ENCODE peak calls at places on chromosomes 11 and 22, in eight cellular contexts. One of them, this sample, is unnamed.

GRCh38 chr11:122330466-122330865 is 214.5 kb upstream of the BLID start:
- DNase-seq in cardiac muscle cell: no peak
- DNase-seq in NCI-H1417 treated with DMSO at 0.1 percent for 48 hours: no peak
- DNase-seq in RPMI7951: no peak
- DNase-seq in activated T-helper 1 cell treated with anti-CD3 and anti-CD28 coated beads, Interleukin-2, amount 50 U/mL, for 16 hours: no peak
- DNase-seq in myocyte: no peak
- DNase-seq in GDM1: no peak
- DNase-seq in stimulated activated CD8-positive, alpha-beta memory T cell treated with anti-CD3 and anti-CD28 coated beads, Interleukin-4, amount 100 ng/mL, for 1 hour: no peak
- DNase-seq in this sample: no peak

GRCh38 chr11:133726576-133726975 is 118.7 kb downstream of the SPATA19 start:
- DNase-seq in stimulated activated CD8-positive, alpha-beta memory T cell treated with anti-CD3 and anti-CD28 coated beads, Interleukin-4, amount 100 ng/mL, for 1 hour: no peak
- DNase-seq in GDM1: no peak
- DNase-seq in activated T-helper 1 cell treated with anti-CD3 and anti-CD28 coated beads, Interleukin-2, amount 50 U/mL, for 16 hours: no peak
- DNase-seq in cardiac muscle cell: no peak
- DNase-seq in NCI-H1417 treated with DMSO at 0.1 percent for 48 hours: no peak
- DNase-seq in myocyte: no peak
- DNase-seq in RPMI7951: no peak
- DNase-seq in this sample: no peak

GRCh38 chr22:40749006-40749405 is 69.7 kb downstream of the MCHR1 start:
- DNase-seq in myocyte: no peak
- DNase-seq in activated T-helper 1 cell treated with anti-CD3 and anti-CD28 coated beads, Interleukin-2, amount 50 U/mL, for 16 hours: no peak
- DNase-seq in cardiac muscle cell: no peak
- DNase-seq in NCI-H1417 treated with DMSO at 0.1 percent for 48 hours: no peak
- DNase-seq in RPMI7951: no peak
- DNase-seq in stimulated activated CD8-positive, alpha-beta memory T cell treated with anti-CD3 and anti-CD28 coated beads, Interleukin-4, amount 100 ng/mL, for 1 hour: no peak
- DNase-seq in GDM1: no peak
- DNase-seq in this sample: no peak

GRCh38 chr11:116692318-116693106 is 80.3 kb downstream of the BUD13 start:
- DNase-seq in activated T-helper 1 cell treated with anti-CD3 and anti-CD28 coated beads, Interleukin-2, amount 50 U/mL, for 16 hours: no peak
- DNase-seq in GDM1: no peak
- DNase-seq in cardiac muscle cell: no peak
- DNase-seq in stimulated activated CD8-positive, alpha-beta memory T cell treated with anti-CD3 and anti-CD28 coated beads, Interleukin-4, amount 100 ng/mL, for 1 hour: no peak
- DNase-seq in myocyte: no peak
- DNase-seq in NCI-H1417 treated with DMSO at 0.1 percent for 48 hours: no peak
- DNase-seq in RPMI7951: no peak
- DNase-seq in this sample: no peak

GRCh38 chr11:26490546-26490945 is 81.5 kb downstream of the MUC15 start:
- DNase-seq in cardiac muscle cell: no peak
- DNase-seq in activated T-helper 1 cell treated with anti-CD3 and anti-CD28 coated beads, Interleukin-2, amount 50 U/mL, for 16 hours: no peak
- DNase-seq in NCI-H1417 treated with DMSO at 0.1 percent for 48 hours: no peak
- DNase-seq in RPMI7951: no peak
- DNase-seq in stimulated activated CD8-positive, alpha-beta memory T cell treated with anti-CD3 and anti-CD28 coated beads, Interleukin-4, amount 100 ng/mL, for 1 hour: no peak
- DNase-seq in myocyte: no peak
- DNase-seq in GDM1: no peak
- DNase-seq in this sample: no peak

GRCh38 chr11:2761131-2762030 is 61.6 kb upstream of the KCNQ1OT1 start:
- DNase-seq in stimulated activated CD8-positive, alpha-beta memory T cell treated with anti-CD3 and anti-CD28 coated beads, Interleukin-4, amount 100 ng/mL, for 1 hour: no peak
- DNase-seq in GDM1: no peak
- DNase-seq in RPMI7951: no peak
- DNase-seq in NCI-H1417 treated with DMSO at 0.1 percent for 48 hours: no peak
- DNase-seq in myocyte: no peak
- DNase-seq in cardiac muscle cell: no peak
- DNase-seq in activated T-helper 1 cell treated with anti-CD3 and anti-CD28 coated beads, Interleukin-2, amount 50 U/mL, for 16 hours: peak; percentile 3
- DNase-seq in this sample: no peak

GRCh38 chr11:123833095-123833494 is 26.9 kb upstream of the OR6M1 start:
- DNase-seq in activated T-helper 1 cell treated with anti-CD3 and anti-CD28 coated beads, Interleukin-2, amount 50 U/mL, for 16 hours: no peak
- DNase-seq in NCI-H1417 treated with DMSO at 0.1 percent for 48 hours: no peak
- DNase-seq in stimulated activated CD8-positive, alpha-beta memory T cell treated with anti-CD3 and anti-CD28 coated beads, Interleukin-4, amount 100 ng/mL, for 1 hour: no peak
- DNase-seq in myocyte: no peak
- DNase-seq in cardiac muscle cell: no peak
- DNase-seq in RPMI7951: peak; percentile 2
- DNase-seq in GDM1: no peak
- DNase-seq in this sample: no peak

GRCh38 chr11:77126861-77127673 is 979 bp upstream of the MYO7A start:
- DNase-seq in cardiac muscle cell: peak; percentile 57
- DNase-seq in GDM1: no peak
- DNase-seq in RPMI7951: peak; percentile 42
- DNase-seq in stimulated activated CD8-positive, alpha-beta memory T cell treated with anti-CD3 and anti-CD28 coated beads, Interleukin-4, amount 100 ng/mL, for 1 hour: peak; percentile 18
- DNase-seq in myocyte: peak; percentile 69
- DNase-seq in activated T-helper 1 cell treated with anti-CD3 and anti-CD28 coated beads, Interleukin-2, amount 50 U/mL, for 16 hours: peak; percentile 28
- DNase-seq in NCI-H1417 treated with DMSO at 0.1 percent for 48 hours: no peak
- DNase-seq in this sample: peak; percentile 67

GRCh38 chr22:36433318-36434231 is 45.8 kb upstream of the MYH9 start:
- DNase-seq in cardiac muscle cell: no peak
- DNase-seq in RPMI7951: no peak
- DNase-seq in myocyte: peak; percentile 68
- DNase-seq in NCI-H1417 treated with DMSO at 0.1 percent for 48 hours: peak; percentile 66
- DNase-seq in stimulated activated CD8-positive, alpha-beta memory T cell treated with anti-CD3 and anti-CD28 coated beads, Interleukin-4, amount 100 ng/mL, for 1 hour: no peak
- DNase-seq in activated T-helper 1 cell treated with anti-CD3 and anti-CD28 coated beads, Interleukin-2, amount 50 U/mL, for 16 hours: no peak
- DNase-seq in GDM1: no peak
- DNase-seq in this sample: no peak

GRCh38 chr11:67306769-67307544 is 3.6 kb downstream of the SSH3 start:
- DNase-seq in NCI-H1417 treated with DMSO at 0.1 percent for 48 hours: no peak
- DNase-seq in myocyte: no peak
- DNase-seq in RPMI7951: no peak
- DNase-seq in activated T-helper 1 cell treated with anti-CD3 and anti-CD28 coated beads, Interleukin-2, amount 50 U/mL, for 16 hours: no peak
- DNase-seq in GDM1: no peak
- DNase-seq in cardiac muscle cell: no peak
- DNase-seq in stimulated activated CD8-positive, alpha-beta memory T cell treated with anti-CD3 and anti-CD28 coated beads, Interleukin-4, amount 100 ng/mL, for 1 hour: no peak
- DNase-seq in this sample: no peak

GRCh38 chr22:38543822-38544221 is 26.2 kb downstream of the DMC1 start:
- DNase-seq in RPMI7951: no peak
- DNase-seq in activated T-helper 1 cell treated with anti-CD3 and anti-CD28 coated beads, Interleukin-2, amount 50 U/mL, for 16 hours: no peak
- DNase-seq in myocyte: no peak
- DNase-seq in stimulated activated CD8-positive, alpha-beta memory T cell treated with anti-CD3 and anti-CD28 coated beads, Interleukin-4, amount 100 ng/mL, for 1 hour: no peak
- DNase-seq in NCI-H1417 treated with DMSO at 0.1 percent for 48 hours: no peak
- DNase-seq in cardiac muscle cell: no peak
- DNase-seq in GDM1: no peak
- DNase-seq in this sample: no peak

GRCh38 chr11:66478823-66479740 is 1.2 kb upstream of the DPP3 start:
- DNase-seq in RPMI7951: peak; percentile 34
- DNase-seq in NCI-H1417 treated with DMSO at 0.1 percent for 48 hours: no peak
- DNase-seq in cardiac muscle cell: peak; percentile 45
- DNase-seq in stimulated activated CD8-positive, alpha-beta memory T cell treated with anti-CD3 and anti-CD28 coated beads, Interleukin-4, amount 100 ng/mL, for 1 hour: no peak
- DNase-seq in GDM1: no peak
- DNase-seq in activated T-helper 1 cell treated with anti-CD3 and anti-CD28 coated beads, Interleukin-2, amount 50 U/mL, for 16 hours: no peak
- DNase-seq in myocyte: peak; percentile 46
- DNase-seq in this sample: peak; percentile 46